ENCODE peak calls at places on chromosomes 6 and 20, in ten cellular contexts. A is dorsolateral prefrontal cortex, O is GM12878, S is MCF 10A, L is mesothelial cell of epicardium, M is Peyer's patch, I is BJ, K is AG09319, R is spleen, G is colonic mucosa. F is an unnamed sample.

GRCh38 chr6:131368077-131368911 is 204.7 kb upstream of the ARG1 start:
- DNase-seq in A (peak; percentile 76), O (peak; percentile 9), S (no peak), L (no peak), M (peak; percentile 54), I (no peak), K (peak; percentile 28), R (no peak), G (peak; percentile 80), F (no peak)

GRCh38 chr20:8154636-8155035 is 22.6 kb downstream of the PLCB1 start:
- DNase-seq in A (no peak), O (no peak), S (peak; percentile 6), L (no peak), M (no peak), I (no peak), K (no peak), R (no peak), G (no peak), F (no peak)

GRCh38 chr6:79719248-79719975 is 88.3 kb downstream of the SH3BGRL2 start:
- DNase-seq in A (peak; percentile 75), O (no peak), S (peak; percentile 43), L (no peak), M (no peak), I (peak; percentile 20), K (peak; percentile 48), R (no peak), G (no peak), F (no peak)

GRCh38 chr6:5759571-5759970 is 247.2 kb downstream of the NRN1 start:
- DNase-seq in A (no peak), O (no peak), S (no peak), L (no peak), M (no peak), I (no peak), K (no peak), R (no peak), G (no peak), F (no peak)

GRCh38 chr20:62212309-62212708 is 7.8 kb downstream of the HRH3 start:
- DNase-seq in A (no peak), O (no peak), S (no peak), L (no peak), M (no peak), I (no peak), K (no peak), R (no peak), G (no peak), F (no peak)

GRCh38 chr6:123226398-123226797 is 230.4 kb downstream of the CLVS2 start:
- DNase-seq in A (no peak), O (no peak), S (no peak), L (no peak), M (no peak), I (no peak), K (no peak), R (no peak), G (no peak), F (no peak)

GRCh38 chr6:168200571-168201134 is 118.9 kb downstream of the DACT2 start:
- DNase-seq in A (no peak), O (no peak), S (no peak), L (no peak), M (peak; percentile 53), I (no peak), K (no peak), R (no peak), G (no peak), F (no peak)

GRCh38 chr6:34182751-34183531 is 37.1 kb upstream of the GRM4 start:
- DNase-seq in A (no peak), O (peak; percentile 34), S (no peak), L (no peak), M (peak; percentile 80), I (no peak), K (no peak), R (peak; percentile 81), G (peak; percentile 27), F (peak; percentile 71)

GRCh38 chr20:16279320-16279719 is 293.9 kb downstream of the KIF16B start:
- DNase-seq in A (no peak), O (no peak), S (no peak), L (no peak), M (no peak), I (no peak), K (no peak), R (no peak), G (no peak), F (no peak)

GRCh38 chr6:146032387-146032786 is 3.5 kb downstream of the GRM1 start:
- DNase-seq in A (no peak), O (no peak), S (no peak), L (no peak), M (no peak), I (no peak), K (no peak), R (no peak), G (no peak), F (no peak)

GRCh38 chr20:62832212-62832922 is 15.5 kb downstream of the COL9A3 start:
- DNase-seq in A (no peak), O (peak; percentile 57), S (peak; percentile 47), L (no peak), M (peak; percentile 93), I (no peak), K (no peak), R (peak; percentile 84), G (peak; percentile 85), F (peak; percentile 82)

GRCh38 chr6:26126394-26127221 is 39.4 kb downstream of the HFE start:
- DNase-seq in A (no peak), O (no peak), S (no peak), L (no peak), M (peak; percentile 59), I (no peak), K (no peak), R (no peak), G (no peak), F (no peak)

GRCh38 chr20:32155017-32155965 is 45.8 kb downstream of the TM9SF4 start:
- DNase-seq in A (peak; percentile 49), O (peak; percentile 20), S (peak; percentile 95), L (no peak), M (peak; percentile 80), I (peak; percentile 59), K (peak; percentile 63), R (peak; percentile 90), G (peak; percentile 67), F (peak; percentile 97)

GRCh38 chr6:57247603-57248002 is 25.5 kb upstream of the RAB23 start:
- DNase-seq in A (no peak), O (no peak), S (no peak), L (no peak), M (no peak), I (no peak), K (no peak), R (no peak), G (no peak), F (no peak)

GRCh38 chr6:139371421-139372253 is 2.8 kb downstream of the CITED2 start:
- DNase-seq in A (no peak), O (no peak), S (no peak), L (no peak), M (no peak), I (no peak), K (no peak), R (no peak), G (no peak), F (no peak)

GRCh38 chr6:28136585-28137457 is 4.9 kb upstream of the ZKSCAN8 start:
- DNase-seq in A (peak; percentile 91), O (peak; percentile 56), S (peak; percentile 95), L (peak; percentile 55), M (peak; percentile 93), I (no peak), K (peak; percentile 93), R (peak; percentile 92), G (peak; percentile 85), F (peak; percentile 78)
- TF ChIP-seq CTCF in A (peak; percentile 28), O (no peak), S (no peak), L (no peak), M (no peak), I (no peak), K (no peak), R (no peak), G (no peak), F (no peak)

GRCh38 chr20:64038252-64038578 is 2.2 kb downstream of the C20orf204 start:
- DNase-seq in A (no peak), O (no peak), S (no peak), L (no peak), M (no peak), I (no peak), K (no peak), R (no peak), G (no peak), F (no peak)

GRCh38 chr20:64038579-64039292 is 2.8 kb downstream of the C20orf204 start:
- DNase-seq in A (no peak), O (no peak), S (peak; percentile 77), L (peak; percentile 68), M (peak; percentile 90), I (no peak), K (no peak), R (peak; percentile 97), G (peak; percentile 78), F (no peak)

GRCh38 chr20:64036346-64037198 is 590 bp downstream of the C20orf204 start:
- DNase-seq in A (no peak), O (no peak), S (no peak), L (no peak), M (no peak), I (no peak), K (no peak), R (peak; percentile 73), G (no peak), F (no peak)

GRCh38 chr20:64037199-64037497 is 1.2 kb downstream of the C20orf204 start:
- DNase-seq in A (no peak), O (no peak), S (no peak), L (no peak), M (no peak), I (no peak), K (no peak), R (no peak), G (no peak), F (no peak)

GRCh38 chr20:64037498-64038213 is 1.7 kb downstream of the C20orf204 start:
- DNase-seq in A (no peak), O (no peak), S (no peak), L (no peak), M (no peak), I (no peak), K (no peak), R (no peak), G (no peak), F (no peak)
- TF ChIP-seq CTCF in A (no peak), O (no peak), S (no peak), L (no peak), M (no peak), I (no peak), K (no peak), R (no peak), G (no peak), F (no peak)

DNA sequence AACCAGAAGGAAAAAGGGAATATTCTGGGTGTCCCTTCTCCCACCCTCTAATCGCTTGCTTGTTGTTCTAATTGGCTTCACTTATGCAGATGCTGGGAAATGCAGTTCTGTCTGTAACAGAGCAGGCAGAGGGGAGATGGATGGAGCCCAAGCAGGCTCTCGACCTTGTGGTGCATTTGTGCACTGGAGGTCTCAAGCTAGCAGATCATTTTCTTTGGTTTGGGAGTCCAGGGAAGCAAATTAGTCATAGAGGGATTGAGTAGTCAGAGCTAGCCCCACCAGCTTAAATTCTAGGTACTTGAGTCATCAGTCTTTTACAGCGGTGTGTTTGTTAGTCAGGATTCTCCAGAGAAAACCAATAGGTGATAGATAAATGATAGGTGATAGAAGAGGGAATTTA is 234.7 kb upstream of the ECI2 start:
- DNase-seq in A (no peak), O (no peak), S (peak; percentile 67), L (no peak), M (no peak), I (peak; percentile 70), K (peak; percentile 44), R (no peak), G (no peak), F (no peak)
- TF ChIP-seq CTCF in A (no peak), O (no peak), S (no peak), L (no peak), M (no peak), I (peak; percentile 14), K (no peak), R (no peak), G (no peak), F (no peak)

GRCh38 chr6:152135755-152136448 is 328.4 kb downstream of the ESR1 start:
- DNase-seq in A (no peak), O (no peak), S (no peak), L (no peak), M (no peak), I (no peak), K (no peak), R (no peak), G (no peak), F (no peak)
- TF ChIP-seq CTCF in A (no peak), O (no peak), S (no peak), L (no peak), M (no peak), I (no peak), K (no peak), R (no peak), G (no peak), F (no peak)